ENCODE peak calls at places on chromosomes 13 and 19, in seven cellular contexts. One of them, this sample, is unnamed. For H3K36me3, the result is how much of the 10 kb centered on the place peaks cover.

GRCh38 chr13:96851856-96852255 is 142.4 kb downstream of the OXGR1 start:
- DNase-seq in GM23338: peak
- DNase-seq in HepG2: no peak
- DNase-seq in sigmoid colon: no peak
- DNase-seq in K562: no peak
- DNase-seq in upper lobe of left lung: no peak
- DNase-seq in Panc1: no peak
- DNase-seq in this sample: no peak

GRCh38 chr19:12202250-12202649 is 39.4 kb downstream of the ZNF136 start:
- DNase-seq in K562: peak
- DNase-seq in HepG2: peak
- DNase-seq in GM23338: peak
- DNase-seq in Panc1: no peak
- DNase-seq in sigmoid colon: no peak
- DNase-seq in upper lobe of left lung: no peak
- DNase-seq in this sample: peak

GRCh38 chr13:113552079-113552478 is 32.5 kb upstream of the TFDP1 start:
- DNase-seq in HepG2: no peak
- DNase-seq in sigmoid colon: no peak
- DNase-seq in Panc1: no peak
- DNase-seq in K562: no peak
- DNase-seq in GM23338: no peak
- DNase-seq in upper lobe of left lung: no peak
- DNase-seq in this sample: no peak

GRCh38 chr13:49606747-49607648 is 21.3 kb upstream of the ARL11 start:
- DNase-seq in HepG2: peak
- DNase-seq in sigmoid colon: peak
- DNase-seq in GM23338: peak
- DNase-seq in upper lobe of left lung: peak
- DNase-seq in Panc1: peak
- DNase-seq in K562: peak
- DNase-seq in this sample: peak

GRCh38 chr13:98854448-98854847 is 102.0 kb upstream of the SLC15A1 start:
- DNase-seq in HepG2: no peak
- DNase-seq in Panc1: no peak
- DNase-seq in upper lobe of left lung: no peak
- DNase-seq in GM23338: no peak
- DNase-seq in sigmoid colon: no peak
- DNase-seq in K562: no peak
- DNase-seq in this sample: no peak

GRCh38 chr13:48233886-48234488 is 981 bp downstream of the ITM2B start:
- DNase-seq in GM23338: peak
- DNase-seq in K562: no peak
- DNase-seq in sigmoid colon: peak
- DNase-seq in upper lobe of left lung: no peak
- DNase-seq in Panc1: no peak
- DNase-seq in HepG2: no peak
- DNase-seq in this sample: peak

GRCh38 chr13:110916671-110917142 is 1.8 kb upstream of the ANKRD10 start:
- DNase-seq in upper lobe of left lung: no peak
- DNase-seq in Panc1: no peak
- DNase-seq in GM23338: no peak
- DNase-seq in sigmoid colon: no peak
- DNase-seq in K562: no peak
- DNase-seq in HepG2: no peak
- DNase-seq in this sample: no peak

GRCh38 chr13:111211789-111212516 is 96.8 kb downstream of the ARHGEF7 start:
- DNase-seq in GM23338: peak
- DNase-seq in HepG2: no peak
- DNase-seq in sigmoid colon: no peak
- DNase-seq in Panc1: no peak
- DNase-seq in K562: no peak
- DNase-seq in upper lobe of left lung: no peak
- DNase-seq in this sample: no peak

GRCh38 chr13:75829874-75830273 is 193.7 kb downstream of the LMO7 start:
- DNase-seq in Panc1: no peak
- DNase-seq in HepG2: no peak
- DNase-seq in sigmoid colon: no peak
- DNase-seq in upper lobe of left lung: no peak
- DNase-seq in GM23338: no peak
- DNase-seq in K562: no peak
- DNase-seq in this sample: no peak

GRCh38 chr13:26459276-26460131 is 98.0 kb upstream of the WASF3 start:
- DNase-seq in GM23338: no peak
- DNase-seq in K562: no peak
- DNase-seq in sigmoid colon: no peak
- DNase-seq in Panc1: no peak
- DNase-seq in HepG2: no peak
- DNase-seq in upper lobe of left lung: no peak
- DNase-seq in this sample: no peak

GRCh38 chr13:30898721-30899188 is 7.3 kb upstream of the MEDAG start:
- DNase-seq in GM23338: no peak
- DNase-seq in upper lobe of left lung: no peak
- DNase-seq in Panc1: no peak
- DNase-seq in sigmoid colon: no peak
- DNase-seq in K562: no peak
- DNase-seq in HepG2: peak
- DNase-seq in this sample: no peak

GRCh38 chr13:46994492-46994891 is 97.6 kb upstream of the HTR2A start:
- DNase-seq in K562: no peak
- DNase-seq in upper lobe of left lung: no peak
- DNase-seq in Panc1: no peak
- DNase-seq in HepG2: no peak
- DNase-seq in GM23338: no peak
- DNase-seq in sigmoid colon: no peak
- DNase-seq in this sample: no peak

GRCh38 chr13:73060251-73061160 is 1.7 kb downstream of the KLF5 start:
- DNase-seq in sigmoid colon: no peak
- DNase-seq in upper lobe of left lung: no peak
- DNase-seq in GM23338: no peak
- DNase-seq in Panc1: no peak
- DNase-seq in K562: peak
- DNase-seq in HepG2: no peak
- DNase-seq in this sample: peak

GRCh38 chr13:113835461-113836274 is 28.2 kb downstream of the GAS6 start:
- DNase-seq in sigmoid colon: no peak
- DNase-seq in K562: no peak
- DNase-seq in HepG2: no peak
- DNase-seq in GM23338: no peak
- DNase-seq in upper lobe of left lung: peak
- DNase-seq in Panc1: no peak
- DNase-seq in this sample: no peak

GRCh38 chr13:109156181-109156935 is 526.9 kb downstream of the MYO16 start:
- DNase-seq in sigmoid colon: no peak
- DNase-seq in Panc1: peak
- DNase-seq in HepG2: no peak
- DNase-seq in upper lobe of left lung: peak
- DNase-seq in GM23338: no peak
- DNase-seq in K562: no peak
- DNase-seq in this sample: peak

GRCh38 chr13:70889163-70889562 is 780.9 kb upstream of the KLHL1 start:
- DNase-seq in HepG2: peak
- DNase-seq in K562: no peak
- DNase-seq in Panc1: no peak
- DNase-seq in GM23338: no peak
- DNase-seq in sigmoid colon: no peak
- DNase-seq in upper lobe of left lung: no peak
- DNase-seq in this sample: no peak

GRCh38 chr13:52665325-52665724 is 12.7 kb downstream of the SUGT1 start:
- DNase-seq in sigmoid colon: no peak
- DNase-seq in GM23338: peak
- DNase-seq in K562: no peak
- DNase-seq in Panc1: no peak
- DNase-seq in upper lobe of left lung: no peak
- DNase-seq in HepG2: peak
- DNase-seq in this sample: no peak

GRCh38 chr19:15257782-15258181 is 25.5 kb upstream of the EPHX3 start:
- DNase-seq in HepG2: no peak
- DNase-seq in Panc1: no peak
- DNase-seq in K562: no peak
- DNase-seq in upper lobe of left lung: no peak
- DNase-seq in GM23338: no peak
- DNase-seq in sigmoid colon: no peak
- DNase-seq in this sample: no peak

GRCh38 chr19:15256708-15257331 is 24.6 kb upstream of the EPHX3 start:
- DNase-seq in K562: no peak
- DNase-seq in GM23338: no peak
- DNase-seq in HepG2: no peak
- DNase-seq in upper lobe of left lung: no peak
- DNase-seq in Panc1: no peak
- DNase-seq in sigmoid colon: no peak
- DNase-seq in this sample: no peak

GRCh38 chr19:15253513-15253912 is 21.3 kb upstream of the EPHX3 start:
- DNase-seq in GM23338: no peak
- DNase-seq in upper lobe of left lung: no peak
- DNase-seq in K562: no peak
- DNase-seq in sigmoid colon: no peak
- DNase-seq in Panc1: no peak
- DNase-seq in HepG2: no peak
- DNase-seq in this sample: no peak

GRCh38 chr19:15254547-15254946 is 22.3 kb upstream of the EPHX3 start:
- DNase-seq in upper lobe of left lung: no peak
- DNase-seq in HepG2: no peak
- DNase-seq in Panc1: no peak
- DNase-seq in GM23338: no peak
- DNase-seq in K562: no peak
- DNase-seq in sigmoid colon: no peak
- DNase-seq in this sample: no peak

DNA sequence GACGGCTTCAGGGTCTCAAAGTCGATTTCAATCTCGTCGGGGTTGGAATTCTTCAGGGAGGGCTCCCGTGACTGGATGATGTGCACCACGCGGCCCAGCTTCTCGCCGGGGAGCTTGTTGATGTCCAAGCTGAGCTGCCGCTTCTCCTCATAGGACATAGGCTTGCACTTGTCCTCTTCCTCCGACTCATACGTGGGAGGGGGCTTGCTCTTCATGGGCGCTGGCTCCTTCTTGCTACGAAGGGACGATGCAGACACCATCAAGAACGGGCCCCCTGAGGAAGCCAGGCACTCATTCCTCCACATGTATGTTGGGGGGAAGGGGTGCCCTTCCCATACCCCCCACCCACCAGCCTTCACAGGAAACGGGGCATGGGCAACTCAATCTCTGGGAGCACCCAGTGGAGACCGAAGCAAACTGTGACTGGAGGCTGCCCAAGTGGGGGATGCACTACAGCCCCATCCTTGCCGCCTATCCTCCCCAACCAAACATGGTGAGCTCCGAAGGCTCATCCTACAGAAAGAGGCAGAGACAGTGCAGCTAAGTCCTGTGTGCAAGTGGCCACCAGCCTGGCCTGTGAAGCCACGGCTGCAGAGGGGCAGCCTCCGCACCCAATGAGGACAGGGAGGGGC is 23.2 kb upstream of the EPHX3 start:
- DNase-seq in GM23338: no peak
- DNase-seq in Panc1: no peak
- DNase-seq in K562: no peak
- DNase-seq in upper lobe of left lung: no peak
- DNase-seq in HepG2: no peak
- DNase-seq in sigmoid colon: no peak
- DNase-seq in this sample: no peak
- TF ChIP-seq POLR2AphosphoS5 in GM23338: no peak
- TF ChIP-seq POLR2AphosphoS5 in Panc1: no peak
- TF ChIP-seq POLR2AphosphoS5 in K562: peak
- TF ChIP-seq POLR2AphosphoS5 in upper lobe of left lung: no peak
- TF ChIP-seq POLR2AphosphoS5 in HepG2: no peak
- TF ChIP-seq POLR2AphosphoS5 in sigmoid colon: no peak
- TF ChIP-seq POLR2AphosphoS5 in this sample: no peak

GRCh38 chr19:14166448-14166847 is 30.1 kb upstream of the ASF1B start:
- DNase-seq in sigmoid colon: no peak
- DNase-seq in GM23338: no peak
- DNase-seq in HepG2: no peak
- DNase-seq in K562: no peak
- DNase-seq in upper lobe of left lung: no peak
- DNase-seq in Panc1: no peak
- DNase-seq in this sample: no peak
- H3K36me3 ChIP-seq in sigmoid colon: under half
- H3K36me3 ChIP-seq in GM23338: under half
- H3K36me3 ChIP-seq in HepG2: under half
- H3K36me3 ChIP-seq in K562: under half
- H3K36me3 ChIP-seq in upper lobe of left lung: under half
- H3K36me3 ChIP-seq in Panc1: under half
- H3K36me3 ChIP-seq in this sample: under half

GRCh38 chr19:52229524-52229923 is 39.7 kb downstream of the PPP2R1A start:
- DNase-seq in Panc1: no peak
- DNase-seq in sigmoid colon: no peak
- DNase-seq in GM23338: no peak
- DNase-seq in K562: no peak
- DNase-seq in upper lobe of left lung: no peak
- DNase-seq in HepG2: no peak
- DNase-seq in this sample: no peak
- TF ChIP-seq POLR2AphosphoS5 in Panc1: peak
- TF ChIP-seq POLR2AphosphoS5 in sigmoid colon: no peak
- TF ChIP-seq POLR2AphosphoS5 in GM23338: no peak
- TF ChIP-seq POLR2AphosphoS5 in K562: peak
- TF ChIP-seq POLR2AphosphoS5 in upper lobe of left lung: no peak
- TF ChIP-seq POLR2AphosphoS5 in HepG2: no peak
- TF ChIP-seq POLR2AphosphoS5 in this sample: no peak

GRCh38 chr19:2809387-2810140 is 10.1 kb upstream of the ZNF554 start:
- DNase-seq in HepG2: no peak
- DNase-seq in GM23338: no peak
- DNase-seq in sigmoid colon: no peak
- DNase-seq in K562: no peak
- DNase-seq in upper lobe of left lung: peak
- DNase-seq in Panc1: no peak
- DNase-seq in this sample: no peak

GRCh38 chr19:2811735-2812413 is 7.8 kb upstream of the ZNF554 start:
- DNase-seq in sigmoid colon: no peak
- DNase-seq in K562: no peak
- DNase-seq in upper lobe of left lung: peak
- DNase-seq in Panc1: no peak
- DNase-seq in GM23338: no peak
- DNase-seq in HepG2: no peak
- DNase-seq in this sample: no peak

GRCh38 chr19:2812414-2813234 is 7.0 kb upstream of the ZNF554 start:
- DNase-seq in HepG2: no peak
- DNase-seq in upper lobe of left lung: peak
- DNase-seq in sigmoid colon: no peak
- DNase-seq in K562: no peak
- DNase-seq in Panc1: no peak
- DNase-seq in GM23338: no peak
- DNase-seq in this sample: no peak

GRCh38 chr19:2810141-2811091 is 9.3 kb upstream of the ZNF554 start:
- DNase-seq in Panc1: no peak
- DNase-seq in HepG2: no peak
- DNase-seq in sigmoid colon: no peak
- DNase-seq in GM23338: no peak
- DNase-seq in K562: no peak
- DNase-seq in upper lobe of left lung: peak
- DNase-seq in this sample: no peak

DNA sequence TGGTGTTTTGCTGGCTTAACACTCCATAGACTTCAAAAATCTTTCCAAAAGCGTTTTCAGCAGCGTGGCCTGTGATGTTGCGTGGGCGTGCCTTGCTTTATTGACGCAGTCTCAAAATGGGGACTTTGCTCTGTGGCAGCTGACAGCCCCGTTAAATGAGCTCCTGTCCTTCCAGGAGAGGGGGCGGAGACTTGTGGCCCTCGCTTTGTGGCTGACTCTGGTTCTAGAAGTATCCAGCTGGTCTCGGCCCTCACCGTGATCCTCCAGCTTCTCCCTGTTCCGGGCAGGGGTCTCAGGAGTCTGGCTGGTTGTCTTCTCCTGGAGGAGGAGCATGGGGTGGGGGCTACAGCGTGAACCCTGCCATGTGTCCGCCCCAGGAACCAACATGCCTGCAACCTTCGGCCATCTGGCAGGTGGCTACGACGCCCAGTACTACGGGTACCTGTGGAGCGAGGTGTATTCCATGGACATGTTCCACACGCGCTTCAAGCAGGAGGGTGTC is 8.4 kb upstream of the ZNF554 start:
- DNase-seq in upper lobe of left lung: no peak
- DNase-seq in HepG2: peak
- DNase-seq in GM23338: no peak
- DNase-seq in sigmoid colon: no peak
- DNase-seq in K562: no peak
- DNase-seq in Panc1: no peak
- DNase-seq in this sample: no peak
- H3K36me3 ChIP-seq in upper lobe of left lung: half or more
- H3K36me3 ChIP-seq in HepG2: under half
- H3K36me3 ChIP-seq in GM23338: under half
- H3K36me3 ChIP-seq in sigmoid colon: under half
- H3K36me3 ChIP-seq in K562: half or more
- H3K36me3 ChIP-seq in Panc1: under half
- H3K36me3 ChIP-seq in this sample: under half